ENCODE peak calls at places on chromosomes 4 and X, in seven cellular contexts. S, Y, G, U, D, Q and K are unnamed samples.

GRCh38 chr4:17623451-17624001 is 9.1 kb downstream of the MED28 start:
- DNase-seq in S (no peak), D (no peak), U (no peak), Q (no peak), Y (no peak), G (no peak), K (no peak)

GRCh38 chrX:44012484-44013096 is 39.4 kb upstream of the NDP start:
- DNase-seq in G (no peak), S (no peak), Y (peak), U (no peak), D (peak), Q (no peak), K (peak)

GRCh38 chr4:1403591-1404572 is 2.4 kb downstream of the NKX1-1 start:
- DNase-seq in D (no peak), U (no peak), S (no peak), Q (peak), Y (no peak), G (no peak), K (no peak)

GRCh38 chr4:89823416-89823815 is 13.5 kb downstream of the SNCA start:
- DNase-seq in U (no peak), D (no peak), S (no peak), G (no peak), Q (no peak), Y (no peak), K (no peak)

GRCh38 chrX:22276781-22277180 is 4.1 kb downstream of the CBLL2 start:
- DNase-seq in G (no peak), Q (no peak), U (no peak), D (no peak), S (no peak), Y (no peak), K (no peak)

GRCh38 chr4:185774815-185775684 is 36.9 kb downstream of the SORBS2 start:
- DNase-seq in Q (peak), Y (peak), D (peak), S (no peak), U (no peak), G (no peak), K (no peak)

GRCh38 chr4:86957214-86957613 is 22.4 kb downstream of the AFF1 start:
- DNase-seq in Y (no peak), G (no peak), S (no peak), Q (no peak), U (no peak), D (peak), K (no peak)

GRCh38 chr4:15400911-15401671 is 26.7 kb upstream of the C1QTNF7 start:
- DNase-seq in S (peak), Y (no peak), G (no peak), U (no peak), Q (peak), D (peak), K (no peak)

GRCh38 chrX:41449615-41450014 is 2.5 kb downstream of the NYX start:
- DNase-seq in G (no peak), Q (no peak), Y (no peak), S (no peak), U (no peak), D (no peak), K (no peak)

GRCh38 chrX:110021180-110022022 is 18.5 kb downstream of the TMEM164 start:
- DNase-seq in D (no peak), S (no peak), U (no peak), Y (no peak), G (no peak), Q (peak), K (no peak)

GRCh38 chrX:3026074-3026588 is 15.1 kb upstream of the ARSF start:
- DNase-seq in Y (peak), S (no peak), Q (no peak), G (no peak), U (no peak), D (no peak), K (no peak)

GRCh38 chrX:3811331-3812311 is 98.2 kb upstream of the PRKX start:
- DNase-seq in S (no peak), Q (peak), G (no peak), D (peak), Y (peak), U (peak), K (peak)

GRCh38 chrX:150450519-150451177 is 87.5 kb downstream of the MAMLD1 start:
- DNase-seq in Q (no peak), G (no peak), Y (no peak), U (no peak), S (no peak), D (no peak), K (no peak)

GRCh38 chr4:122963222-122963621 is 40.8 kb upstream of the NUDT6 start:
- DNase-seq in Q (no peak), S (no peak), U (no peak), D (no peak), G (no peak), Y (no peak), K (no peak)

GRCh38 chrX:20046864-20047263 is 56.0 kb upstream of the BCLAF3 start:
- DNase-seq in G (no peak), Q (no peak), Y (no peak), U (no peak), D (no peak), S (no peak), K (no peak)

GRCh38 chr4:26821677-26822503 is 38.8 kb upstream of the STIM2 start:
- DNase-seq in D (no peak), S (no peak), G (no peak), Y (no peak), Q (no peak), U (no peak), K (no peak)

GRCh38 chrX:123749643-123750042 is 16.8 kb upstream of the THOC2 start:
- DNase-seq in Y (no peak), U (no peak), Q (no peak), S (no peak), D (no peak), G (no peak), K (no peak)

GRCh38 chr4:27327421-27328181 is 467.0 kb downstream of the STIM2 start:
- DNase-seq in S (no peak), Y (no peak), Q (no peak), G (no peak), U (no peak), D (no peak), K (no peak)

GRCh38 chrX:7316887-7317286 is 168.9 kb upstream of the PUDP start:
- DNase-seq in S (no peak), U (no peak), G (no peak), D (no peak), Q (no peak), Y (no peak), K (no peak)

GRCh38 chr4:112510468-112511293 is 5.3 kb downstream of the NEUROG2 start:
- DNase-seq in S (no peak), Y (no peak), G (no peak), D (no peak), U (no peak), Q (no peak), K (no peak)

GRCh38 chrX:11365426-11365825 is 72.2 kb downstream of the AMELX start:
- DNase-seq in S (no peak), Q (no peak), D (no peak), U (no peak), Y (no peak), G (no peak), K (no peak)

GRCh38 chrX:125005863-125006262 is 313.8 kb upstream of the TEX13C start:
- DNase-seq in S (no peak), G (no peak), Y (no peak), D (no peak), Q (no peak), U (no peak), K (no peak)

GRCh38 chr4:887034-887763 is 44.9 kb downstream of the GAK start:
- DNase-seq in U (no peak), D (no peak), S (no peak), Q (no peak), Y (no peak), G (no peak), K (no peak)

GRCh38 chr4:121307441-121308327 is 73.1 kb downstream of the QRFPR start:
- DNase-seq in U (peak), Q (no peak), Y (no peak), D (no peak), G (no peak), S (no peak), K (peak)

GRCh38 chr4:37243722-37244582 is 591 bp upstream of the NWD2 start:
- DNase-seq in G (peak), Y (no peak), Q (no peak), D (no peak), S (no peak), U (no peak), K (no peak)

GRCh38 chr4:154822775-154823174 is 41.7 kb downstream of the RBM46 start:
- DNase-seq in Q (no peak), U (no peak), D (no peak), S (no peak), G (no peak), Y (no peak), K (no peak)

GRCh38 chrX:28659269-28659668 is 72.0 kb downstream of the IL1RAPL1 start:
- DNase-seq in U (peak), Y (peak), Q (no peak), G (no peak), S (no peak), D (no peak), K (no peak)
- TF ChIP-seq CTCF in U (peak), Y (no peak), Q (no peak), G (peak), S (no peak), D (no peak), K (no peak)

GRCh38 chrX:127317159-127317558 is 497.6 kb downstream of the PRR32 start:
- DNase-seq in S (no peak), Y (no peak), Q (no peak), D (no peak), G (no peak), U (no peak), K (no peak)

DNA sequence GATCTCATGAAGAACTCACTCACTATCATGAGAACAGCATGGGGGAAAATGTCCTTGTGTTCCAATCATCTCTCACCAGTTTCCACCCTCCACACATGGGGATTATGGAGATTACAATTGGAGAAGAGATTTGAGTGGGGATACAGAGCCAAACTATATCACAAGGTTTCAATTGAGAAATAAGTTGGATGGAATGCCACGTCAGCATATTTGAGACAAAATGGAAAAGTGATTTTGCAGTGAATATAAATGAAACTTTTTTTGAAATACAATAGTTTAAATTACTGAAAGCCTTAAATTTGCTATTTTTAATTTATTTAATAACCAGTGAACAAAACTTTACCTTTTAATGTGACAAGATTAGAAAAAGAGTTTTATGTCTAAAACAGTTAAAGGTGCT is 494.1 kb downstream of the PRR32 start:
- DNase-seq in Y (no peak), S (no peak), G (no peak), U (no peak), D (no peak), Q (no peak), K (no peak)
- TF ChIP-seq CTCF in Y (no peak), S (no peak), G (no peak), U (no peak), D (no peak), Q (no peak), K (no peak)

DNA sequence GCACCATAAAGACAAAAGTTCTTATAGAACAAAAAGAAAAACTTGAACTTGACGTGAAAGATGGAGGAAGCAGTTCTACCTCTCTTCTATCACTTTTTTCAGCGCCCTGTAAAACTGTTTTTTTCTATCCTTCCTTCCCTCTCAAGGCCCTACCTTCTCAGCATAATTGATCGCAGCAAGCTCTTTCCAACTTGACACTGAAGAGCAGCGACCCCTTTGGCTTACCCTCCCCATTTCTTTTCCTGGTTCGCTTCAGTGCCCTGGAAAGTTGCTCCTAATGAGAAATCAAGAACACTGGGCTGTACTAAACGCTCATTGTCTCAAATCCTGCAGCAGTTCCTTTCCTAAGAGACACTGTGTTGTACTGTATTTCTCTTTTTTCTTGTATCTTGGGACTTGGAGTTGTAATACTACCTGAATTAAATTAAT is 150.6 kb upstream of the SLC4A4 start:
- DNase-seq in Y (no peak), G (no peak), U (no peak), S (no peak), Q (no peak), D (no peak), K (no peak)
- TF ChIP-seq CTCF in Y (no peak), G (peak), U (no peak), S (no peak), Q (no peak), D (no peak), K (no peak)

DNA sequence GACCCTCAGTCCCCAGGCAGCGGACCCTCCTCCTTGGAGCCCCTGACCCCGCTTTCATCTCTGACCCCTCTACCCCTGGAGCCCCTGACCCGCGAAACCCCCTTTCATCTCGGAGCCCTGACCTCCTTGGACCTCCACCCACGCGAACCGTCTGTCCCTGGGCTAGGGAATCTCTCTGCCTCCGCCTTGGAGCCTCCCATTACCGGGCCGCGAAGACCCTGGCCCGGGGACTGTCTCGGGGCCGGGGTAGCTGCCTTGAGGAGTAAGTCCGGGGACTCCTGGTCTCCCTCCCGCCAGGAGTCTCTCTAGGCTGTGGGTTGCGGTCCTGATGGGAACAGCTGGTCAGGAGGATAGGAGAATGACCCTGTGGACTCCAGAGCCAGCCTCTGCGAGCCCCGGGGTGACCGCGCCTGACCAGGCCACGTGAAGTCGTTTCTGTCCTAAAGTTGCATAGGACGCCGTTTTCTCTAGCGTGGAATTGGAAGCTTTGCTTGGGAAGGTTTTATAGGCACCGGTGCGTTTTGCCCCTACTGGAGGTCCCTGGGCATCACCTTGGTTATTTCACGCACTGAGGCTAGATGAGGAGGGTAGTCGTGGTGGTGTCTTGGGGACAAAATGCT is 824 bp downstream of the TBC1D14 start:
- DNase-seq in G (no peak), U (peak), Q (no peak), S (no peak), Y (no peak), D (peak), K (no peak)
- TF ChIP-seq CTCF in G (peak), U (peak), Q (no peak), S (no peak), Y (peak), D (peak), K (no peak)

DNA sequence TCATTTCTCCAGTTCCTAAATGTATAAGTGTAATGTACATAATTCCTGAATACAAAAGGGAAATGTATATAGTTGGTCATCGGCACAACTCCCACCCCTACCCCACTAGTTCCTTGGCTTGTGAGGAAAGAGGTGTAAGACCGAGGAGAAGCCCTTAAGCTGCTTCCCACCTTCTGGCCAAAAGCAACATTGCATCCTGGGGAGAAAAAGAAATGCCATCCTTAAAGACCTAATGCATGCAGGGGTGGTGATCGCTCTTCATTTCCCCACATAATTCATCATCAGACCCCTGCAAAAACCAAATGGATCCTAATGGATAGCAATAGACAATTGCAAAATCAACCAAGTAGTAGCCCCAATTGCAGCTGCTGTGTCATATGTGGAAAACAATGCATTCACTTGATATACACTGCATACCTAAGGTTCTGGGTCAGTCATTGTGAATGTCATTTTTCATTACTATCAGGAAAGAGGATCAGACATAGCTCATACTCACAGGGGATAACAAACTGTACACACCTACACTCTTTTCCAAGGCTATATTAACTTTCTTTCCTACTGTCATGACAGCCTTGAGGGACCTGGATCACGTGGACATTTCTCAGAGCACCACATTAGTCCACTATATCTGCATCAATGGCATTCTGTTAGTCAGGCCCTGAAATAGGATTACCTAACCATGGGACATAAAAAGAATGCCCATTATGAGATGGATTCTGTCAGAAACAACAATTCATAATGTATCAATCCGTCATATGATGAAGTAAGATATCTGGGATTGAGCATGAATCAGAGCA is 31.7 kb upstream of the NFXL1 start:
- DNase-seq in S (no peak), G (no peak), Q (no peak), D (no peak), U (no peak), Y (no peak), K (no peak)
- TF ChIP-seq CTCF in S (no peak), G (no peak), Q (no peak), D (no peak), U (peak), Y (no peak), K (no peak)

DNA sequence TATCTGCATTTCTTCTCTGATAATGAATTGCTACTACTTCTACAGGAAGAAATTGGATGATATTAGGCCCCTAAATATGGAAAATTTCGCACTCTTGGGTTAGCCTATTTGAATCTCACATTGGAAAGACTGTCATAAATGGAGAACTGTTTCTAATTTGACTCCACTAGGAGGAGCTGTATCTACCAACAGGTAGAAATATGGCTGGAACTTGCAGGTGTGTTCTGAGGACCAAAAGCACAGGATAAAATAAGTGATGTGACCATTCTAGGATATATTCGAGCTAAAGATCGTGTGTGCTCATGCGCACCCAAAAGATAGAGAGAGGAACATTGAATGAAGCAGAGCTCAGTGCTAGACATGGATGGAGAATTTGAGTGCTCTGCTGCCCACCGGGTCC is 4.8 kb upstream of the NKAP start:
- DNase-seq in Q (no peak), S (no peak), G (no peak), U (no peak), Y (no peak), D (no peak), K (no peak)
- TF ChIP-seq CTCF in Q (no peak), S (no peak), G (peak), U (peak), Y (peak), D (no peak), K (no peak)

GRCh38 chr4:170227928-170228327 is 138.2 kb upstream of the AADAT start:
- DNase-seq in U (no peak), D (no peak), S (no peak), Y (no peak), Q (no peak), G (no peak), K (no peak)
- TF ChIP-seq CTCF in U (no peak), D (no peak), S (no peak), Y (no peak), Q (no peak), G (peak), K (no peak)